ENCODE peak calls at places on chromosome 18, in nine cellular contexts. U is Ammon's horn; F is CD8-positive, alpha-beta memory T cell; B is NCI-H1092 treated with DMSO at 0.1 percent for 48 hours; A is iris pigment epithelial cell; R is GM10248; V is glutamatergic neuron; L is omental fat pad; W is choroid plexus epithelial cell. H is an unnamed sample.

GRCh38 chr18:31684279-31685096 is at the start of gene B4GALT6:
- DNase-seq in U (peak), F (no peak), B (peak), A (peak), R (peak), V (peak), L (no peak), W (peak), H (no peak)

GRCh38 chr18:60062396-60062795 is 162.6 kb downstream of the PMAIP1 start:
- DNase-seq in U (no peak), F (no peak), B (no peak), A (no peak), R (no peak), V (no peak), L (no peak), W (no peak), H (no peak)

GRCh38 chr18:78979058-78979680 is 449 bp upstream of the SALL3 start:
- DNase-seq in U (no peak), F (no peak), B (no peak), A (peak), R (no peak), V (peak), L (no peak), W (peak), H (no peak)

GRCh38 chr18:21327101-21327500 is 85.1 kb downstream of the GREB1L start:
- DNase-seq in U (no peak), F (no peak), B (no peak), A (no peak), R (no peak), V (no peak), L (no peak), W (no peak), H (no peak)

GRCh38 chr18:70422061-70422965 is 133.5 kb downstream of the SOCS6 start:
- DNase-seq in U (peak), F (no peak), B (peak), A (peak), R (no peak), V (no peak), L (peak), W (peak), H (no peak)

GRCh38 chr18:74225193-74225840 is 66.4 kb downstream of the CYB5A start:
- DNase-seq in U (no peak), F (no peak), B (no peak), A (peak), R (no peak), V (no peak), L (no peak), W (peak), H (no peak)

GRCh38 chr18:44028109-44028508 is 652.6 kb upstream of the SETBP1 start:
- DNase-seq in U (no peak), F (no peak), B (no peak), A (no peak), R (no peak), V (no peak), L (no peak), W (no peak), H (no peak)

GRCh38 chr18:55448390-55448789 is 139.6 kb downstream of the TCF4 start:
- DNase-seq in U (no peak), F (no peak), B (no peak), A (no peak), R (no peak), V (no peak), L (no peak), W (no peak), H (no peak)

GRCh38 chr18:3424280-3424890 is 25.6 kb upstream of the TGIF1 start:
- DNase-seq in U (no peak), F (no peak), B (no peak), A (peak), R (no peak), V (no peak), L (no peak), W (no peak), H (no peak)

GRCh38 chr18:44568986-44569385 is 111.7 kb upstream of the SETBP1 start:
- DNase-seq in U (no peak), F (no peak), B (no peak), A (no peak), R (no peak), V (no peak), L (no peak), W (peak), H (no peak)

GRCh38 chr18:75127143-75128021 is 81.6 kb downstream of the PTGR3 start:
- DNase-seq in U (no peak), F (no peak), B (no peak), A (no peak), R (no peak), V (no peak), L (no peak), W (no peak), H (no peak)

GRCh38 chr18:77191241-77191751 is 58.4 kb upstream of the GALR1 start:
- DNase-seq in U (no peak), F (no peak), B (no peak), A (peak), R (no peak), V (no peak), L (no peak), W (peak), H (no peak)

GRCh38 chr18:25229080-25229479 is 122.9 kb downstream of the ZNF521 start:
- DNase-seq in U (peak), F (no peak), B (no peak), A (peak), R (no peak), V (no peak), L (no peak), W (peak), H (no peak)

GRCh38 chr18:25453556-25454269 is 101.7 kb upstream of the ZNF521 start:
- DNase-seq in U (no peak), F (no peak), B (no peak), A (peak), R (no peak), V (no peak), L (no peak), W (peak), H (no peak)

H was measured in CD4-positive, CD25-positive, alpha-beta regulatory T cell.